ENCODE peak calls at places on chromosomes 6 and 20, in ten cellular contexts. A is cardiac fibroblast, D is WTC11, X is stomach, F is Calu3, V is heart left ventricle, J is MM.1S, B is endothelial cell of umbilical vein, U is mucosa of descending colon, N is left lung. R is an unnamed sample.

GRCh38 chr6:133768656-133769295 is 120.1 kb upstream of the TCF21 start:
- DNase-seq in A (peak), D (no peak), X (peak), F (no peak), V (no peak), J (no peak), B (peak), U (no peak), N (no peak), R (no peak)

GRCh38 chr6:148064406-148065134 is 278.1 kb upstream of the SASH1 start:
- DNase-seq in A (peak), D (no peak), X (no peak), F (no peak), V (peak), J (no peak), B (peak), U (no peak), N (peak), R (no peak)

GRCh38 chr6:110039996-110040383 is 61.9 kb downstream of the GPR6 start:
- DNase-seq in A (peak), D (peak), X (peak), F (peak), V (no peak), J (peak), B (peak), U (no peak), N (no peak), R (no peak)

GRCh38 chr6:14612016-14612415 is 494.4 kb downstream of the CD83 start:
- DNase-seq in A (peak), D (no peak), X (no peak), F (no peak), V (no peak), J (no peak), B (no peak), U (no peak), N (no peak), R (no peak)

GRCh38 chr6:166104107-166104506 is 63.5 kb downstream of the TBXT start:
- DNase-seq in A (peak), D (no peak), X (no peak), F (no peak), V (no peak), J (no peak), B (no peak), U (no peak), N (no peak), R (no peak)

GRCh38 chr6:14026831-14027539 is 90.6 kb upstream of the CD83 start:
- DNase-seq in A (peak), D (no peak), X (no peak), F (no peak), V (no peak), J (no peak), B (peak), U (no peak), N (no peak), R (no peak)

GRCh38 chr6:67888886-67889681 is 746.0 kb upstream of the ADGRB3 start:
- DNase-seq in A (no peak), D (no peak), X (no peak), F (no peak), V (no peak), J (no peak), B (no peak), U (no peak), N (no peak), R (no peak)

GRCh38 chr20:38825901-38826625 is 20.6 kb downstream of the PPP1R16B start:
- DNase-seq in A (peak), D (no peak), X (no peak), F (peak), V (no peak), J (no peak), B (peak), U (no peak), N (no peak), R (no peak)

GRCh38 chr6:38876470-38876869 is 161.4 kb downstream of the DNAH8 start:
- DNase-seq in A (no peak), D (no peak), X (no peak), F (no peak), V (no peak), J (no peak), B (no peak), U (no peak), N (peak), R (no peak)

DNA sequence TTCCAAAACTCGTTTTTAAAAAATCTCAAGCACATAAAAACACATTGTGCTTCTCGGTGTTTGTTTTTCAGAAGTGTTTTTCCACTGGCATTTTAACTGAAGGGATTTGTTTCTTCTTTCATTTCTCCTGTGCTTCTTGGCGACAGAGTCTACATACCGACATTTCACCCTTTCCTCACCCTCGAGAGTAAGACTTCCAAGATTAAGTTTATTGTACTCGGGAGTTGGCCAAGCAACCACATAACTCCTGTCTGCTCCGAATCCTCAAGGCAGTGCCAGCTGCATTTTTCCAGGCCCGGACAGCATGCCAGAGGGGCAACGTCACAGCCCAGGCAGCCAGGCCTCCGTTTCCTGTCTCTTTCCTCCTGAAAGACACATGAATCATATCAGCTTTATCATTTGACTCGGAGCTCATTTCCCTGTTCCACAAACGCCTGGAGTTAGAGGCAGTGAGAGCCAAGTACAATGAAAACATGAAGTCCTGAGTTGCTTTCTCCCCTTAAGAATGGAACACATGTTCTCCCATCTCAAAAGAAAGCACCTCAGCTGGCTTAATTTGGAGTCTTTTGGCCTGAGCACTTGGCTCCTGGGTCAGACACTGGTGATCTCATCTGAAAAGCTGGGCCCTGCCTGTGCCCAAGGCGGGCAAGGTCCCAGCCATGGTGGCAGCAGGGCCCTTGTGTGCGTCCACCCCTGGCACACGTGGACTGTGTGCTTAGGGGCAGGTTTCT is 23.2 kb upstream of the FAM50B start:
- DNase-seq in A (peak), D (no peak), X (peak), F (peak), V (peak), J (no peak), B (peak), U (peak), N (peak), R (no peak)
- TF ChIP-seq CTCF in A (no peak), D (no peak), X (no peak), F (no peak), V (no peak), J (no peak), B (no peak), U (no peak), N (no peak), R (no peak)

GRCh38 chr6:124795879-124796838 is 166.1 kb upstream of the RNF217 start:
- DNase-seq in A (peak), D (peak), X (no peak), F (peak), V (peak), J (peak), B (no peak), U (no peak), N (peak), R (no peak)
- TF ChIP-seq CTCF in A (peak), D (peak), X (no peak), F (peak), V (peak), J (peak), B (peak), U (no peak), N (peak), R (peak)

GRCh38 chr20:33076662-33077398 is 2.6 kb upstream of the BPIFB4 start:
- DNase-seq in A (peak), D (no peak), X (no peak), F (peak), V (no peak), J (no peak), B (no peak), U (no peak), N (no peak), R (no peak)
- TF ChIP-seq CTCF in A (no peak), D (peak), X (no peak), F (peak), V (peak), J (peak), B (no peak), U (no peak), N (peak), R (no peak)

DNA sequence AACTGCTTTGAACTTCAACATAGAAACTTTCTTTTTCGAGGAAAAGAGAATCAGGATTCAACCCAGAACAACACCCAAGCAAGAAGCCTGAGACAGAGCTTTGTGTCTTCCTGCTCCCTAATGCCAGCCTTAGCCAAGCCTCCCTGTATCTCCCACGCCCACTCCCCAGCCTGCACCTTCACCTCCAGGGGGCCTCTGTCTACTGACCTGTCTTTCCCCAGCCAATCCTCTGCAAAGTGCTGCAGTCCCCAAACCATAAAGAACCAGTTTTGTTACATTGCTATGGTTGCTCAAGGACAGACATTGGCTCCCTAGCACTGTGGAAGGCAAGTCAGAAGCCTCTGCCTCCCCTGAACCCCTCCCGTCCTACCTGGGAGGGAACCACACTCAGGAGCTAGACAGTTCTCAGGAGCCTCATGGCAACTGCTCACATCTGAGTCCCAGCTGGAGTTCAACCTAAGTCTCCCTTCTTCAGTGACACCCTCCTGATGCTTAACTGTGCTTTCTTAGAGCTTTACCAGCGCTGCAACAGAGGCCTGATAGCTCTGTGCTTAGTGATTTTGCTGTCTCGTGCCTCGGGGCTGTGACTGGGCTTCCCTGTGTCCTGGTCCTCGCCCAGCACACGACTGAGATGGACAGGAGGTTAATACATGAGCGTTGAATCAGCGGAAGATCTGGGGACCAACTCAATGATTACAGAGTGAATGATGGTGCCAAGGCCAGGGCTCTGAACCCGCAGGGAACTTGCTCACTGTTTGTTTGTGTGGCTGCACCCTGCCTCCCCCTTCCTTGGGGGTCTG is 101.5 kb upstream of the DUSP22 start:
- DNase-seq in A (no peak), D (no peak), X (no peak), F (no peak), V (no peak), J (peak), B (no peak), U (no peak), N (no peak), R (no peak)
- TF ChIP-seq CTCF in A (no peak), D (no peak), X (no peak), F (no peak), V (no peak), J (peak), B (no peak), U (no peak), N (no peak), R (no peak)

GRCh38 chr20:19212524-19213502 is at the start of gene SLC24A3:
- DNase-seq in A (peak), D (peak), X (peak), F (peak), V (peak), J (peak), B (no peak), U (peak), N (peak), R (peak)
- TF ChIP-seq CTCF in A (peak), D (no peak), X (peak), F (no peak), V (peak), J (peak), B (no peak), U (peak), N (no peak), R (peak)

DNA sequence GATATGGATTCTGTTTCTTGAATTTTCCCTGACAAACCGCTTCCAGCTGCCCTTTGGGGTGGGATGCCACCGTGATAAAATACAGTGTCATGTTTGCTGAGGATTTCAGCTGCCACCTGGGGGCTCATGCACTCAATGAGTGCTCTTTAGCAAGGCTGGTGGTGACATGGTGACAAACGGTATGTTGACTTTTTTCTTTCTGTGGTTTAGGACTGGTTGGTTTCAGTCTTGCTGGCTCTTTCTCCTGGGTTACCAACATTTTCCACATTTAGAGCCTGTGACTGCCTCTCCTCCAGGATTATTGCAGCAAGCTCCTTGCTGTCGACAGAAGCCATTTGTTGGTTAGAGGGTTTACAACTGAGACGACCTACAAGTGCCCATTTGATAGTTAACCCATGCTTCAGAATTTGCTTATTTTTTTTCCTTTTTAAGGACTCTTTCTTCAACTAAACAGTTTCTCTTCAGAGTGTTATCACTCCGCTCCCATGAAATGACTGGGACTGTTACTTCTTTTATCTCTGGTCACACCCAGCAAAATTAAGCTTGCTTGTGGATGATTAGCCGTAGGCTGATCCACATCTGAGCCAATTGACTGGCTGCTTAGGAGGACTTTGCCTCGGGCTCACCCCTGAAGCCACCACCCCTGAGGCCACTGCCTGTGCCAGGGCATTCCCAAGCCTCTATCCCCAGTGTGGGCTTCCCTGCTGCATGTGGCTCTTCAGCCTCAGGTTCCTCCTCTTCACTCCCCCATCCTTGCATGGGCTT is 48.4 kb upstream of the CDYL start:
- DNase-seq in A (no peak), D (no peak), X (no peak), F (peak), V (no peak), J (peak), B (no peak), U (peak), N (no peak), R (no peak)
- TF ChIP-seq CTCF in A (no peak), D (no peak), X (no peak), F (no peak), V (no peak), J (peak), B (no peak), U (no peak), N (no peak), R (no peak)

DNA sequence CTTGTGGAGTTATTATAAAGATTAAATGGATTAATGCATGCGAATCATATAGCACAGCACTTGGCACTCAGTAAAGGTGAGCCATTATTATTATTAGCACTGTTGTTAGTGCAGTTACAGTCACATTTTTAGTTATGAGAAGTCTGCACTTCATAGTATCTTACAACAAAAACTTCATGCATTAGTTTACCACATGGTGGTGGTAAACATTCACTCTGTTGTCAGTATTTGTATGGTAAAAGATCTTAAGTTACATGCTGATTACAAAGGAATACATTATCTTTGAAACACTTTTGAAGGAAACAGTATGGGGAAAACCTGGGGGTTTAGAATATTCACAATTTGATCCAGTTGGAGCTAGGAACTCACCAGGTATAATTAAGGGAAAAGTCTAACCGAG is 20.8 kb downstream of the TMEM14A start:
- DNase-seq in A (no peak), D (no peak), X (no peak), F (no peak), V (no peak), J (no peak), B (no peak), U (no peak), N (no peak), R (no peak)
- TF ChIP-seq CTCF in A (no peak), D (no peak), X (peak), F (no peak), V (no peak), J (no peak), B (no peak), U (no peak), N (no peak), R (no peak)